ENCODE peak calls at places on chromosome 1, in nine cellular contexts. One of them, this sample, is unnamed.

GRCh38 chr1:22717038-22717758 is 6.6 kb downstream of the EPHB2 start:
- DNase-seq in neuronal stem cell: no peak
- DNase-seq in iris pigment epithelial cell: no peak
- DNase-seq in anterior cingulate cortex: no peak
- DNase-seq in ovary: no peak
- DNase-seq in EH: no peak
- DNase-seq in IMR-90: no peak
- DNase-seq in endodermal cell: peak
- DNase-seq in neural progenitor cell: peak
- DNase-seq in this sample: no peak

GRCh38 chr1:17229379-17229778 is 19.5 kb upstream of the PADI3 start:
- DNase-seq in neuronal stem cell: no peak
- DNase-seq in iris pigment epithelial cell: no peak
- DNase-seq in anterior cingulate cortex: no peak
- DNase-seq in ovary: no peak
- DNase-seq in EH: no peak
- DNase-seq in IMR-90: no peak
- DNase-seq in endodermal cell: no peak
- DNase-seq in neural progenitor cell: no peak
- DNase-seq in this sample: no peak

GRCh38 chr1:220323717-220324116 is 51.5 kb upstream of the RAB3GAP2 start:
- DNase-seq in neuronal stem cell: no peak
- DNase-seq in iris pigment epithelial cell: no peak
- DNase-seq in anterior cingulate cortex: no peak
- DNase-seq in ovary: no peak
- DNase-seq in EH: no peak
- DNase-seq in IMR-90: no peak
- DNase-seq in endodermal cell: no peak
- DNase-seq in neural progenitor cell: no peak
- DNase-seq in this sample: no peak

GRCh38 chr1:208231929-208232360 is 12.2 kb downstream of the PLXNA2 start:
- DNase-seq in neuronal stem cell: no peak
- DNase-seq in iris pigment epithelial cell: peak
- DNase-seq in anterior cingulate cortex: no peak
- DNase-seq in ovary: no peak
- DNase-seq in EH: peak
- DNase-seq in IMR-90: peak
- DNase-seq in endodermal cell: peak
- DNase-seq in neural progenitor cell: peak
- DNase-seq in this sample: peak

GRCh38 chr1:47449702-47450552 is 12.1 kb downstream of the FOXD2 start:
- DNase-seq in neuronal stem cell: no peak
- DNase-seq in iris pigment epithelial cell: no peak
- DNase-seq in anterior cingulate cortex: no peak
- DNase-seq in ovary: no peak
- DNase-seq in EH: no peak
- DNase-seq in IMR-90: no peak
- DNase-seq in endodermal cell: peak
- DNase-seq in neural progenitor cell: peak
- DNase-seq in this sample: peak

GRCh38 chr1:8525291-8526275 is 207.7 kb downstream of the SLC45A1 start:
- DNase-seq in neuronal stem cell: peak
- DNase-seq in iris pigment epithelial cell: peak
- DNase-seq in anterior cingulate cortex: peak
- DNase-seq in ovary: peak
- DNase-seq in EH: peak
- DNase-seq in IMR-90: peak
- DNase-seq in endodermal cell: peak
- DNase-seq in neural progenitor cell: peak
- DNase-seq in this sample: peak

GRCh38 chr1:234970731-234971476 is 157.7 kb downstream of the TOMM20 start:
- DNase-seq in neuronal stem cell: no peak
- DNase-seq in iris pigment epithelial cell: peak
- DNase-seq in anterior cingulate cortex: peak
- DNase-seq in ovary: peak
- DNase-seq in EH: peak
- DNase-seq in IMR-90: peak
- DNase-seq in endodermal cell: peak
- DNase-seq in neural progenitor cell: peak
- DNase-seq in this sample: peak

GRCh38 chr1:41645062-41645461 is 160.6 kb upstream of the EDN2 start:
- DNase-seq in neuronal stem cell: no peak
- DNase-seq in iris pigment epithelial cell: no peak
- DNase-seq in anterior cingulate cortex: no peak
- DNase-seq in ovary: no peak
- DNase-seq in EH: no peak
- DNase-seq in IMR-90: no peak
- DNase-seq in endodermal cell: peak
- DNase-seq in neural progenitor cell: no peak
- DNase-seq in this sample: no peak

GRCh38 chr1:2635271-2636010 is 2.6 kb upstream of the MMEL1 start:
- DNase-seq in neuronal stem cell: no peak
- DNase-seq in iris pigment epithelial cell: no peak
- DNase-seq in anterior cingulate cortex: no peak
- DNase-seq in ovary: no peak
- DNase-seq in EH: no peak
- DNase-seq in IMR-90: no peak
- DNase-seq in endodermal cell: no peak
- DNase-seq in neural progenitor cell: no peak
- DNase-seq in this sample: no peak

GRCh38 chr1:32406629-32407111 is 12.4 kb upstream of the BSDC1 start:
- DNase-seq in neuronal stem cell: no peak
- DNase-seq in iris pigment epithelial cell: no peak
- DNase-seq in anterior cingulate cortex: no peak
- DNase-seq in ovary: no peak
- DNase-seq in EH: no peak
- DNase-seq in IMR-90: no peak
- DNase-seq in endodermal cell: no peak
- DNase-seq in neural progenitor cell: no peak
- DNase-seq in this sample: no peak

GRCh38 chr1:240800291-240800690 is 188.3 kb upstream of the GREM2 start:
- DNase-seq in neuronal stem cell: no peak
- DNase-seq in iris pigment epithelial cell: no peak
- DNase-seq in anterior cingulate cortex: no peak
- DNase-seq in ovary: no peak
- DNase-seq in EH: no peak
- DNase-seq in IMR-90: no peak
- DNase-seq in endodermal cell: no peak
- DNase-seq in neural progenitor cell: no peak
- DNase-seq in this sample: no peak

GRCh38 chr1:203636306-203636705 is 9.7 kb downstream of the ATP2B4 start:
- DNase-seq in neuronal stem cell: no peak
- DNase-seq in iris pigment epithelial cell: peak
- DNase-seq in anterior cingulate cortex: no peak
- DNase-seq in ovary: no peak
- DNase-seq in EH: peak
- DNase-seq in IMR-90: peak
- DNase-seq in endodermal cell: no peak
- DNase-seq in neural progenitor cell: no peak
- DNase-seq in this sample: no peak

This sample was measured in cardiac fibroblast.